ENCODE peak calls at places on chromosomes 2 and 18, in ten cellular contexts. One of them, this sample, is unnamed.

GRCh38 chr2:85628658-85629057 is 12.7 kb downstream of the USP39 start:
- DNase-seq in HS-5: no peak
- DNase-seq in nucleus accumbens: no peak
- DNase-seq in hippocampal formation: no peak
- DNase-seq in ovary: no peak
- DNase-seq in activated CD4-positive, alpha-beta T cell treated with anti-CD3 and anti-CD28 coated beads, Interleukin-2, amount 50 U/mL, for 4 hours: no peak
- DNase-seq in activated CD4-positive, CD25-positive, alpha-beta regulatory T cell treated with anti-CD3 and anti-CD28 coated beads, Interleukin-2, amount 50 U/mL, for 16 hours: no peak
- DNase-seq in midbrain: no peak
- DNase-seq in T follicular helper cell: no peak
- DNase-seq in progenitor cell of endocrine pancreas: no peak
- DNase-seq in this sample: no peak

GRCh38 chr2:1751768-1752725 is 7.7 kb upstream of the PXDN start:
- DNase-seq in activated CD4-positive, CD25-positive, alpha-beta regulatory T cell treated with anti-CD3 and anti-CD28 coated beads, Interleukin-2, amount 50 U/mL, for 16 hours: no peak
- DNase-seq in progenitor cell of endocrine pancreas: no peak
- DNase-seq in nucleus accumbens: no peak
- DNase-seq in HS-5: no peak
- DNase-seq in activated CD4-positive, alpha-beta T cell treated with anti-CD3 and anti-CD28 coated beads, Interleukin-2, amount 50 U/mL, for 4 hours: no peak
- DNase-seq in hippocampal formation: no peak
- DNase-seq in T follicular helper cell: no peak
- DNase-seq in midbrain: no peak
- DNase-seq in ovary: no peak
- DNase-seq in this sample: no peak

GRCh38 chr18:42545825-42546224 is 569.7 kb downstream of the RIT2 start:
- DNase-seq in midbrain: no peak
- DNase-seq in nucleus accumbens: no peak
- DNase-seq in HS-5: peak; percentile 67
- DNase-seq in ovary: no peak
- DNase-seq in hippocampal formation: no peak
- DNase-seq in T follicular helper cell: no peak
- DNase-seq in activated CD4-positive, CD25-positive, alpha-beta regulatory T cell treated with anti-CD3 and anti-CD28 coated beads, Interleukin-2, amount 50 U/mL, for 16 hours: no peak
- DNase-seq in progenitor cell of endocrine pancreas: no peak
- DNase-seq in activated CD4-positive, alpha-beta T cell treated with anti-CD3 and anti-CD28 coated beads, Interleukin-2, amount 50 U/mL, for 4 hours: no peak
- DNase-seq in this sample: peak; percentile 47

GRCh38 chr2:109715302-109715937 is 78.7 kb upstream of the RGPD5 start:
- DNase-seq in progenitor cell of endocrine pancreas: no peak
- DNase-seq in activated CD4-positive, CD25-positive, alpha-beta regulatory T cell treated with anti-CD3 and anti-CD28 coated beads, Interleukin-2, amount 50 U/mL, for 16 hours: no peak
- DNase-seq in T follicular helper cell: no peak
- DNase-seq in activated CD4-positive, alpha-beta T cell treated with anti-CD3 and anti-CD28 coated beads, Interleukin-2, amount 50 U/mL, for 4 hours: no peak
- DNase-seq in HS-5: no peak
- DNase-seq in midbrain: no peak
- DNase-seq in ovary: peak; percentile 13
- DNase-seq in hippocampal formation: no peak
- DNase-seq in nucleus accumbens: no peak
- DNase-seq in this sample: no peak

GRCh38 chr2:113285816-113286215 is 7.1 kb upstream of the PAX8 start:
- DNase-seq in midbrain: no peak
- DNase-seq in hippocampal formation: no peak
- DNase-seq in T follicular helper cell: no peak
- DNase-seq in HS-5: no peak
- DNase-seq in activated CD4-positive, CD25-positive, alpha-beta regulatory T cell treated with anti-CD3 and anti-CD28 coated beads, Interleukin-2, amount 50 U/mL, for 16 hours: no peak
- DNase-seq in activated CD4-positive, alpha-beta T cell treated with anti-CD3 and anti-CD28 coated beads, Interleukin-2, amount 50 U/mL, for 4 hours: no peak
- DNase-seq in progenitor cell of endocrine pancreas: no peak
- DNase-seq in ovary: no peak
- DNase-seq in nucleus accumbens: no peak
- DNase-seq in this sample: no peak

GRCh38 chr2:129492528-129492927 is 486.9 kb upstream of the RAB6C start:
- DNase-seq in HS-5: no peak
- DNase-seq in activated CD4-positive, CD25-positive, alpha-beta regulatory T cell treated with anti-CD3 and anti-CD28 coated beads, Interleukin-2, amount 50 U/mL, for 16 hours: no peak
- DNase-seq in T follicular helper cell: no peak
- DNase-seq in hippocampal formation: no peak
- DNase-seq in nucleus accumbens: no peak
- DNase-seq in ovary: no peak
- DNase-seq in activated CD4-positive, alpha-beta T cell treated with anti-CD3 and anti-CD28 coated beads, Interleukin-2, amount 50 U/mL, for 4 hours: no peak
- DNase-seq in midbrain: no peak
- DNase-seq in progenitor cell of endocrine pancreas: no peak
- DNase-seq in this sample: no peak

GRCh38 chr2:225270861-225271260 is 128.6 kb upstream of the NYAP2 start:
- DNase-seq in midbrain: peak; percentile 21
- DNase-seq in ovary: no peak
- DNase-seq in activated CD4-positive, alpha-beta T cell treated with anti-CD3 and anti-CD28 coated beads, Interleukin-2, amount 50 U/mL, for 4 hours: peak; percentile 5
- DNase-seq in nucleus accumbens: no peak
- DNase-seq in progenitor cell of endocrine pancreas: no peak
- DNase-seq in HS-5: peak; percentile 31
- DNase-seq in hippocampal formation: no peak
- DNase-seq in T follicular helper cell: no peak
- DNase-seq in activated CD4-positive, CD25-positive, alpha-beta regulatory T cell treated with anti-CD3 and anti-CD28 coated beads, Interleukin-2, amount 50 U/mL, for 16 hours: no peak
- DNase-seq in this sample: peak; percentile 5

GRCh38 chr2:152615177-152615576 is 102.1 kb downstream of the PRPF40A start:
- DNase-seq in midbrain: no peak
- DNase-seq in activated CD4-positive, alpha-beta T cell treated with anti-CD3 and anti-CD28 coated beads, Interleukin-2, amount 50 U/mL, for 4 hours: no peak
- DNase-seq in ovary: no peak
- DNase-seq in progenitor cell of endocrine pancreas: no peak
- DNase-seq in activated CD4-positive, CD25-positive, alpha-beta regulatory T cell treated with anti-CD3 and anti-CD28 coated beads, Interleukin-2, amount 50 U/mL, for 16 hours: no peak
- DNase-seq in nucleus accumbens: no peak
- DNase-seq in HS-5: no peak
- DNase-seq in hippocampal formation: no peak
- DNase-seq in T follicular helper cell: no peak
- DNase-seq in this sample: no peak

GRCh38 chr18:59180150-59180845 is 39.7 kb upstream of the GRP start:
- DNase-seq in nucleus accumbens: no peak
- DNase-seq in ovary: no peak
- DNase-seq in activated CD4-positive, CD25-positive, alpha-beta regulatory T cell treated with anti-CD3 and anti-CD28 coated beads, Interleukin-2, amount 50 U/mL, for 16 hours: no peak
- DNase-seq in midbrain: no peak
- DNase-seq in HS-5: peak; percentile 23
- DNase-seq in hippocampal formation: no peak
- DNase-seq in activated CD4-positive, alpha-beta T cell treated with anti-CD3 and anti-CD28 coated beads, Interleukin-2, amount 50 U/mL, for 4 hours: no peak
- DNase-seq in progenitor cell of endocrine pancreas: no peak
- DNase-seq in T follicular helper cell: no peak
- DNase-seq in this sample: no peak

GRCh38 chr2:74290466-74291216 is 52.6 kb downstream of the SLC4A5 start:
- DNase-seq in T follicular helper cell: peak; percentile 18
- DNase-seq in hippocampal formation: no peak
- DNase-seq in activated CD4-positive, CD25-positive, alpha-beta regulatory T cell treated with anti-CD3 and anti-CD28 coated beads, Interleukin-2, amount 50 U/mL, for 16 hours: no peak
- DNase-seq in HS-5: no peak
- DNase-seq in midbrain: no peak
- DNase-seq in progenitor cell of endocrine pancreas: no peak
- DNase-seq in ovary: no peak
- DNase-seq in activated CD4-positive, alpha-beta T cell treated with anti-CD3 and anti-CD28 coated beads, Interleukin-2, amount 50 U/mL, for 4 hours: peak; percentile 4
- DNase-seq in nucleus accumbens: no peak
- DNase-seq in this sample: no peak